ENCODE peak calls at places on chromosomes 6 and 20, in four cellular contexts. C, Y, A and X are unnamed samples.
A peak's percentile ranks its signal among the peaks of the same experiment; 100 is the strongest.

GRCh38 chr6:149259753-149260152 is 57.8 kb upstream of the TAB2 start:
- DNase-seq in A (no peak), C (no peak), Y (no peak), X (no peak)

GRCh38 chr6:119079288-119079809 is 885 bp upstream of the FAM184A start:
- DNase-seq in C (no peak), A (no peak), Y (no peak), X (no peak)

GRCh38 chr6:33905081-33905609 is 101.3 kb upstream of the MLN start:
- DNase-seq in A (peak; percentile 94), C (no peak), Y (no peak), X (peak; percentile 9)

GRCh38 chr6:48817714-48818113 is 645.3 kb downstream of the MMUT start:
- DNase-seq in Y (no peak), C (no peak), A (no peak), X (no peak)

GRCh38 chr6:11764250-11764604 is 14.4 kb downstream of the ADTRP start:
- DNase-seq in A (no peak), Y (no peak), C (no peak), X (no peak)

GRCh38 chr20:57372157-57372556 is 19.0 kb upstream of the RBM38 start:
- DNase-seq in Y (no peak), C (no peak), A (no peak), X (no peak)

GRCh38 chr20:58075980-58076749 is 152.3 kb downstream of the ANKRD60 start:
- DNase-seq in Y (no peak), A (no peak), C (no peak), X (no peak)

GRCh38 chr6:7171119-7171518 is 63.4 kb downstream of the RREB1 start:
- DNase-seq in A (no peak), Y (peak; percentile 45), C (no peak), X (no peak)

GRCh38 chr6:35596448-35597442 is 84.0 kb upstream of the TULP1 start:
- DNase-seq in Y (no peak), A (no peak), C (no peak), X (no peak)

GRCh38 chr6:157762636-157763035 is 60.4 kb upstream of the SNX9 start:
- DNase-seq in Y (peak; percentile 35), C (no peak), A (peak; percentile 54), X (no peak)

GRCh38 chr6:22613695-22614094 is 44.3 kb downstream of the HDGFL1 start:
- DNase-seq in Y (no peak), C (no peak), A (no peak), X (no peak)

GRCh38 chr20:1083431-1084080 is 34.8 kb upstream of the PSMF1 start:
- DNase-seq in C (no peak), A (no peak), Y (no peak), X (peak; percentile 9)

GRCh38 chr20:13355386-13355785 is 134.3 kb downstream of the ISM1 start:
- DNase-seq in C (no peak), A (no peak), Y (peak; percentile 77), X (no peak)

GRCh38 chr6:80210618-80211017 is 104.1 kb downstream of the BCKDHB start:
- DNase-seq in C (no peak), Y (no peak), A (no peak), X (peak; percentile 13)

GRCh38 chr6:3849681-3850450 is 693 bp downstream of the FAM50B start:
- DNase-seq in A (no peak), C (no peak), Y (no peak), X (no peak)

GRCh38 chr6:159505140-159505922 is 187.7 kb downstream of the SOD2 start:
- DNase-seq in C (no peak), A (no peak), Y (no peak), X (no peak)

GRCh38 chr20:17870063-17870740 is 98.4 kb downstream of the SNX5 start:
- DNase-seq in A (no peak), Y (no peak), C (no peak), X (no peak)

GRCh38 chr6:166470029-166470862 is 87.5 kb upstream of the MPC1 start:
- DNase-seq in A (no peak), Y (no peak), C (no peak), X (no peak)

GRCh38 chr20:50434653-50435396 is 75.4 kb upstream of the PTPN1 start:
- DNase-seq in Y (peak; percentile 68), C (no peak), A (no peak), X (no peak)

GRCh38 chr20:25087186-25087929 is 5.4 kb upstream of the VSX1 start:
- DNase-seq in C (no peak), A (no peak), Y (no peak), X (no peak)

GRCh38 chr6:26086214-26086613 is 1.0 kb upstream of the HFE start:
- DNase-seq in C (no peak), Y (no peak), A (no peak), X (no peak)

GRCh38 chr6:36947570-36948351 is 6.8 kb upstream of the PI16 start:
- DNase-seq in C (no peak), Y (no peak), A (no peak), X (no peak)

GRCh38 chr6:3211681-3212080 is 15.8 kb downstream of the TUBB2B start:
- DNase-seq in A (no peak), C (no peak), Y (no peak), X (no peak)

GRCh38 chr6:138275976-138276375 is 57.7 kb upstream of the PBOV1 start:
- DNase-seq in A (no peak), Y (no peak), C (peak; percentile 31), X (no peak)

GRCh38 chr20:63448050-63448449 is 24.4 kb downstream of the KCNQ2 start:
- DNase-seq in A (no peak), C (no peak), Y (no peak), X (no peak)

GRCh38 chr6:35392111-35392702 is 49.8 kb downstream of the PPARD start:
- DNase-seq in C (no peak), Y (peak; percentile 39), A (no peak), X (no peak)

GRCh38 chr20:57170343-57170742 is 96.1 kb downstream of the BMP7 start:
- DNase-seq in A (peak; percentile 23), C (no peak), Y (no peak), X (no peak)

GRCh38 chr6:81696505-81696904 is 56.0 kb downstream of the TENT5A start:
- DNase-seq in A (no peak), Y (peak; percentile 25), C (no peak), X (no peak)

GRCh38 chr6:169983651-169984050 is 232.2 kb downstream of the ERMARD start:
- DNase-seq in Y (no peak), A (no peak), C (no peak), X (no peak)

GRCh38 chr20:43691928-43692524 is 25.1 kb downstream of the MYBL2 start:
- DNase-seq in C (peak; percentile 56), A (peak; percentile 70), Y (peak; percentile 72), X (no peak)

GRCh38 chr6:33359331-33359730 is 32.3 kb upstream of the KIFC1 start:
- DNase-seq in A (no peak), C (no peak), Y (no peak), X (no peak)

DNA sequence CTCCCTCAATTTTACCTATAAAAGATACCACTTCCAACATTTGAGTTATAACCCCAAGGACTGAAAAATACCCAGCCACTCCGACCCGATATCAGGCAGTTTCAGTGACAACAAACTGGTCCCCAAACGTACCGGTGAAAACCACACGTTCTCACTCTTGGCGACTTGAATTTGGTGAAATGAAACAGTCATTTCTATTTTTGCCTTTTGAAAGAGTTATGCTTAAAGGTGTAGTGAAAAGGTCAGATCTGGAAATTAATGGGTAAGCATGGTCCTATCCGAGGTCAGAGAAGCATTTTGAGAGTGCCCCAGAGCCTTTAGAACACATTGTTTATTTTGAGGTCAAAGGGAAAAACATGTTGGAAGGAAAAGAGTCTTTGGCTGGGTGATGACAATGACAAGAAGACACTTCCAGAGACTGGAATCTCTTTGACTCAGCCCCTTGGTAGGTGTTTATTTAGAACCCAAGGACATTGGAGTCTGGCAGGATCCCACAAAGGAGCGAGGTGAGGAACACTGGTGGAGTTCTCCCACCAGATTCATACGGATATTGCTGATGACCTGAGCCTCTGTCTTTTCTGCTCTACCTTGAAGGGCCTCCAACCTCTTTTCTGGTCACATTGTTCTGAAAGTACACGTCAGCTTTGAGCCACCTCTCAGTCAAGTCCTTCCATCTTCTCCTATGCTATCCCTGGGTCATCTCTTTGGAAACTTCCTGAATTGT is 235.0 kb downstream of the GMPR start:
- DNase-seq in C (no peak), Y (no peak), A (no peak), X (peak; percentile 93)
- TF ChIP-seq FOXK2 in C (no peak), Y (no peak), A (no peak), X (no peak)

GRCh38 chr6:125421853-125422252 is 120.1 kb upstream of the HDDC2 start:
- DNase-seq in A (no peak), C (peak; percentile 61), Y (no peak), X (no peak)
- TF ChIP-seq FOXK2 in A (no peak), C (no peak), Y (no peak), X (no peak)

DNA sequence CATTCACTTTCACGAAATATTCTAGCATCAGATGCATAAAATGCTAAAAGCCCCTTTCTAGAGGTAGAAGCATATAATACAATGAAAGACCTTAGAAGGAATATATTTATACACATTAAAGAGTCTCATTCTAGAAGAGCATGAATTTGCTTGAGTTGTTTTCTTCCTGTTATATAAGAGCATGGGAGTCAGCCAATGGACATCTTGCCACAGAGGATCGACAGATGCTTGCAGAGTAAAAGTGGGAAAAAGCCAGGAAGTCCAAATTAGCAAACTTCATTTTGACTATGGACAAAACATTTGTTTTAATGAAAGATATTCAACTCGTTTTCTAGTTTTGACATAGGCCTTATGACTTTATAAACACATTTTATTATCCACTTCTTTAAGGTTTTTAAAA is 44.2 kb upstream of the RIPPLY2 start:
- DNase-seq in C (no peak), A (no peak), Y (no peak), X (no peak)
- TF ChIP-seq FOXK2 in C (no peak), A (no peak), Y (no peak), X (no peak)

GRCh38 chr6:55869731-55870130 is 5.7 kb downstream of the BMP5 start:
- DNase-seq in C (no peak), A (no peak), Y (no peak), X (no peak)
- TF ChIP-seq FOXK2 in C (no peak), A (no peak), Y (no peak), X (no peak)

GRCh38 chr6:57021086-57021720 is 25.3 kb upstream of the KIAA1586 start:
- DNase-seq in A (peak; percentile 35), C (peak; percentile 63), Y (peak; percentile 46), X (no peak)
- TF ChIP-seq FOXK2 in A (no peak), C (no peak), Y (no peak), X (no peak)

GRCh38 chr6:72425003-72425681 is 196.7 kb upstream of the KCNQ5 start:
- DNase-seq in Y (no peak), C (no peak), A (no peak), X (no peak)
- TF ChIP-seq FOXK2 in Y (no peak), C (no peak), A (no peak), X (no peak)

DNA sequence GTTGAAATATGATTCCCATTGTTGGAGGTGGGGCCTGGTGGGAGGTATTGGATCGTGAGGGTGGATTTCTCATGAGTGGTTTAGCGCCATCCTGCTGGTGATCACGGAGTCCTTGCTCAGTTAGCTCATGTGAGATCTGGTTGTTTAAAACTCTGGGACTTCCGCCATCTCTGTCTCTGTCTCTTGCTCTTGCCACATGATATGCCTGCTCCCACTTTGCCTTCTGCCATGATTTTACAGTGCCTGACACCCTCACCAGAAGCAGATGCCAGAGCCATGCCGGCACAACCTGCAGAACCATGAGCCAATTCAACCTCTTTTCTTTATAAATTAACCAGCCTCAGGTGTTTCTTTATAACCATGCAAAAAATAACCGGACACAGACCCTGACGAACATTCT is 44.7 kb upstream of the ZFP64 start:
- DNase-seq in C (no peak), Y (no peak), A (no peak), X (no peak)
- TF ChIP-seq FOXK2 in C (no peak), Y (no peak), A (no peak), X (no peak)